ENCODE peak calls at places on chromosomes 4 and X, in seven cellular contexts. W is IMR-90, Z is AG09319, F is NCI-H1092, E is GM10248, I is cardiac fibroblast, S is EL. H is an unnamed sample.

GRCh38 chrX:133726211-133726630 is 259.2 kb downstream of the GPC3 start:
- DNase-seq in S (peak; percentile 58), Z (peak; percentile 18), I (peak; percentile 75), F (no peak), E (no peak), W (peak; percentile 73), H (no peak)

GRCh38 chr4:1041936-1042330 is 30.5 kb downstream of the FGFRL1 start:
- DNase-seq in S (no peak), F (no peak), Z (no peak), E (no peak), I (no peak), W (no peak), H (no peak)

GRCh38 chr4:71066737-71067716 is 73.6 kb downstream of the DCK start:
- DNase-seq in S (no peak), F (no peak), Z (no peak), E (no peak), W (no peak), I (no peak), H (no peak)

GRCh38 chr4:110196206-110196870 is 2.1 kb downstream of the ELOVL6 start:
- DNase-seq in E (peak; percentile 53), W (peak; percentile 32), I (peak; percentile 41), F (peak; percentile 30), Z (no peak), S (peak; percentile 56), H (no peak)

GRCh38 chr4:8540991-8541390 is 39.2 kb upstream of the GPR78 start:
- DNase-seq in W (no peak), Z (no peak), E (no peak), S (no peak), F (no peak), I (no peak), H (no peak)

GRCh38 chr4:119290598-119290997 is 31.3 kb downstream of the FABP2 start:
- DNase-seq in E (no peak), W (no peak), Z (no peak), I (no peak), F (no peak), S (no peak), H (no peak)

GRCh38 chrX:22194207-22194606 is 78.5 kb upstream of the CBLL2 start:
- DNase-seq in S (no peak), I (no peak), E (peak; percentile 7), W (no peak), F (no peak), Z (no peak), H (no peak)

GRCh38 chrX:118823263-118824172 is at the start of gene ZCCHC12:
- DNase-seq in F (peak; percentile 69), S (peak; percentile 59), Z (no peak), W (peak; percentile 37), E (peak; percentile 40), I (peak; percentile 33), H (peak; percentile 55)

GRCh38 chrX:20437678-20438077 is 171.0 kb upstream of the RPS6KA3 start:
- DNase-seq in Z (no peak), I (no peak), S (no peak), E (no peak), W (no peak), F (no peak), H (no peak)

GRCh38 chrX:41314204-41314603 is 19.8 kb upstream of the DDX3X start:
- DNase-seq in I (no peak), Z (no peak), S (no peak), F (no peak), E (no peak), W (no peak), H (no peak)

GRCh38 chr4:121239951-121240350 is 75.8 kb upstream of the TNIP3 start:
- DNase-seq in W (no peak), F (no peak), E (no peak), S (no peak), Z (no peak), I (no peak), H (no peak)

GRCh38 chrX:153387987-153388721 is 13.0 kb downstream of the PNMA6E start:
- DNase-seq in F (no peak), W (no peak), S (no peak), E (no peak), Z (no peak), I (no peak), H (no peak)

GRCh38 chr4:78889955-78890354 is 49.3 kb downstream of the PAQR3 start:
- DNase-seq in Z (no peak), W (no peak), E (no peak), F (no peak), S (no peak), I (no peak), H (no peak)

GRCh38 chr4:142703694-142704309 is 142.3 kb downstream of the INPP4B start:
- DNase-seq in S (no peak), W (no peak), E (no peak), F (no peak), Z (no peak), I (no peak), H (no peak)

GRCh38 chr4:165556383-165556782 is 177.6 kb downstream of the CPE start:
- DNase-seq in I (peak; percentile 25), S (no peak), E (no peak), W (no peak), Z (no peak), F (no peak), H (no peak)

GRCh38 chrX:130896026-130896425 is 7.0 kb downstream of the ENOX2 start:
- DNase-seq in S (no peak), W (peak; percentile 4), I (peak; percentile 24), Z (no peak), F (no peak), E (no peak), H (no peak)

GRCh38 chr4:153383131-153383530 is 38.6 kb downstream of the MND1 start:
- DNase-seq in Z (no peak), I (peak; percentile 8), S (peak; percentile 27), W (no peak), E (no peak), F (no peak), H (no peak)

GRCh38 chr4:154124539-154125255 is 335.8 kb upstream of the SFRP2 start:
- DNase-seq in S (peak; percentile 39), F (no peak), W (peak; percentile 36), I (peak; percentile 93), Z (peak; percentile 1), E (no peak), H (no peak)

GRCh38 chr4:58669783-58670182 is 1559.6 kb upstream of the IGFBP7 start:
- DNase-seq in F (no peak), Z (no peak), W (no peak), S (no peak), I (no peak), E (no peak), H (no peak)

GRCh38 chr4:150814873-150815272 is 200.2 kb downstream of the LRBA start:
- DNase-seq in Z (no peak), W (no peak), E (no peak), F (no peak), I (peak; percentile 7), S (no peak), H (no peak)

GRCh38 chr4:137531951-137532868 is at the start of gene PCDH18:
- DNase-seq in E (peak; percentile 16), F (no peak), I (peak; percentile 97), S (peak; percentile 94), W (peak; percentile 98), Z (peak; percentile 98), H (no peak)

GRCh38 chr4:8915201-8916200 is 43.9 kb upstream of the HMX1 start:
- DNase-seq in S (no peak), Z (no peak), F (no peak), I (no peak), W (no peak), E (no peak), H (no peak)

GRCh38 chr4:74379912-74380311 is 15.0 kb downstream of the EREG start:
- DNase-seq in Z (no peak), E (no peak), I (no peak), W (no peak), S (no peak), F (no peak), H (no peak)

GRCh38 chr4:7291372-7292135 is 99.2 kb downstream of the SORCS2 start:
- DNase-seq in Z (peak; percentile 8), E (no peak), I (no peak), S (peak; percentile 71), F (no peak), W (peak; percentile 40), H (no peak)

GRCh38 chr4:145203400-145203799 is 23.0 kb upstream of the OTUD4 start:
- DNase-seq in F (no peak), S (no peak), W (no peak), E (no peak), Z (no peak), I (no peak), H (no peak)

GRCh38 chr4:41104155-41104554 is 110.2 kb downstream of the APBB2 start:
- DNase-seq in I (no peak), F (no peak), W (no peak), E (no peak), Z (no peak), S (no peak), H (no peak)

GRCh38 chr4:8440491-8441311 is at the start of the genes ACOX3 and TRMT44:
- DNase-seq in W (peak; percentile 88), I (peak; percentile 93), Z (peak; percentile 65), F (peak; percentile 75), E (peak; percentile 91), S (peak; percentile 90), H (peak; percentile 39)

GRCh38 chr4:40995850-40996249 is 218.5 kb downstream of the APBB2 start:
- DNase-seq in Z (no peak), E (no peak), I (peak; percentile 54), W (peak; percentile 83), S (peak; percentile 45), F (peak; percentile 26), H (peak; percentile 77)

GRCh38 chrX:114959729-114960128 is 57.7 kb downstream of the IL13RA2 start:
- DNase-seq in S (peak; percentile 2), E (no peak), Z (no peak), W (peak; percentile 22), F (no peak), I (peak; percentile 35), H (no peak)

GRCh38 chrX:38271154-38271716 is 50.6 kb upstream of the SRPX start:
- DNase-seq in E (peak; percentile 15), S (no peak), Z (no peak), I (peak; percentile 27), W (no peak), F (no peak), H (no peak)

GRCh38 chr4:4519296-4519898 is 22.5 kb downstream of the STX18 start:
- DNase-seq in F (no peak), E (no peak), I (peak; percentile 36), S (peak; percentile 18), W (peak; percentile 33), Z (no peak), H (no peak)

GRCh38 chr4:83708500-83709175 is 172.7 kb downstream of the GPAT3 start:
- DNase-seq in E (no peak), F (no peak), S (no peak), I (no peak), Z (no peak), W (no peak), H (no peak)

H was measured in DMS79.